ENCODE peak calls at places on chromosomes 4 and X, in eight cellular contexts. One of them, this sample, is unnamed.

GRCh38 chrX:131881194-131881593 is 141.9 kb upstream of the STK26 start:
- DNase-seq in WERI-Rb-1: no peak
- DNase-seq in mesendoderm: peak; percentile 39
- DNase-seq in effector memory CD4-positive, alpha-beta T cell: no peak
- DNase-seq in CD8-positive, alpha-beta T cell: no peak
- DNase-seq in gastrocnemius medialis: no peak
- DNase-seq in neural progenitor cell: peak; percentile 2
- DNase-seq in CD8-positive, alpha-beta memory T cell: no peak
- DNase-seq in this sample: no peak

GRCh38 chr4:7295201-7295916 is 103.0 kb downstream of the SORCS2 start:
- DNase-seq in effector memory CD4-positive, alpha-beta T cell: no peak
- DNase-seq in CD8-positive, alpha-beta memory T cell: no peak
- DNase-seq in mesendoderm: no peak
- DNase-seq in neural progenitor cell: no peak
- DNase-seq in CD8-positive, alpha-beta T cell: no peak
- DNase-seq in gastrocnemius medialis: no peak
- DNase-seq in WERI-Rb-1: no peak
- DNase-seq in this sample: no peak

GRCh38 chrX:26253526-26253925 is 37.6 kb downstream of the MAGEB5 start:
- DNase-seq in CD8-positive, alpha-beta memory T cell: no peak
- DNase-seq in CD8-positive, alpha-beta T cell: no peak
- DNase-seq in WERI-Rb-1: no peak
- DNase-seq in neural progenitor cell: no peak
- DNase-seq in mesendoderm: no peak
- DNase-seq in effector memory CD4-positive, alpha-beta T cell: no peak
- DNase-seq in gastrocnemius medialis: no peak
- DNase-seq in this sample: no peak

GRCh38 chr4:109127866-109128265 is 174.6 kb downstream of the COL25A1 start:
- DNase-seq in CD8-positive, alpha-beta T cell: no peak
- DNase-seq in neural progenitor cell: no peak
- DNase-seq in WERI-Rb-1: no peak
- DNase-seq in effector memory CD4-positive, alpha-beta T cell: no peak
- DNase-seq in mesendoderm: peak; percentile 76
- DNase-seq in gastrocnemius medialis: no peak
- DNase-seq in CD8-positive, alpha-beta memory T cell: no peak
- DNase-seq in this sample: no peak

GRCh38 chr4:1714303-1715001 is 2.3 kb upstream of the SLBP start:
- DNase-seq in neural progenitor cell: no peak
- DNase-seq in gastrocnemius medialis: no peak
- DNase-seq in CD8-positive, alpha-beta T cell: no peak
- DNase-seq in mesendoderm: peak; percentile 71
- DNase-seq in WERI-Rb-1: no peak
- DNase-seq in CD8-positive, alpha-beta memory T cell: no peak
- DNase-seq in effector memory CD4-positive, alpha-beta T cell: no peak
- DNase-seq in this sample: no peak

GRCh38 chrX:47158131-47158530 is 13.1 kb downstream of the RBM10 start:
- DNase-seq in effector memory CD4-positive, alpha-beta T cell: no peak
- DNase-seq in CD8-positive, alpha-beta memory T cell: no peak
- DNase-seq in neural progenitor cell: no peak
- DNase-seq in gastrocnemius medialis: no peak
- DNase-seq in CD8-positive, alpha-beta T cell: no peak
- DNase-seq in mesendoderm: no peak
- DNase-seq in WERI-Rb-1: no peak
- DNase-seq in this sample: no peak

GRCh38 chr4:184595430-184595829 is 53.8 kb downstream of the CASP3 start:
- DNase-seq in effector memory CD4-positive, alpha-beta T cell: no peak
- DNase-seq in gastrocnemius medialis: no peak
- DNase-seq in WERI-Rb-1: no peak
- DNase-seq in mesendoderm: no peak
- DNase-seq in neural progenitor cell: no peak
- DNase-seq in CD8-positive, alpha-beta T cell: no peak
- DNase-seq in CD8-positive, alpha-beta memory T cell: no peak
- DNase-seq in this sample: no peak

GRCh38 chr4:116016201-116016600 is 902.8 kb upstream of the NDST4 start:
- DNase-seq in CD8-positive, alpha-beta memory T cell: no peak
- DNase-seq in effector memory CD4-positive, alpha-beta T cell: no peak
- DNase-seq in gastrocnemius medialis: no peak
- DNase-seq in mesendoderm: no peak
- DNase-seq in neural progenitor cell: no peak
- DNase-seq in WERI-Rb-1: no peak
- DNase-seq in CD8-positive, alpha-beta T cell: no peak
- DNase-seq in this sample: no peak

GRCh38 chr4:109998867-109999303 is 86.2 kb downstream of the EGF start:
- DNase-seq in CD8-positive, alpha-beta T cell: peak; percentile 39
- DNase-seq in WERI-Rb-1: peak; percentile 26
- DNase-seq in effector memory CD4-positive, alpha-beta T cell: no peak
- DNase-seq in CD8-positive, alpha-beta memory T cell: no peak
- DNase-seq in mesendoderm: peak; percentile 67
- DNase-seq in gastrocnemius medialis: no peak
- DNase-seq in neural progenitor cell: peak; percentile 77
- DNase-seq in this sample: no peak

GRCh38 chr4:133598779-133599178 is 449.7 kb downstream of the PCDH10 start:
- DNase-seq in CD8-positive, alpha-beta memory T cell: no peak
- DNase-seq in effector memory CD4-positive, alpha-beta T cell: no peak
- DNase-seq in neural progenitor cell: no peak
- DNase-seq in gastrocnemius medialis: no peak
- DNase-seq in WERI-Rb-1: no peak
- DNase-seq in CD8-positive, alpha-beta T cell: no peak
- DNase-seq in mesendoderm: peak; percentile 57
- DNase-seq in this sample: no peak

GRCh38 chrX:1486749-1487361 is 34.1 kb upstream of the ASMTL start:
- DNase-seq in CD8-positive, alpha-beta memory T cell: no peak
- DNase-seq in WERI-Rb-1: no peak
- DNase-seq in CD8-positive, alpha-beta T cell: peak; percentile 3
- DNase-seq in mesendoderm: peak; percentile 42
- DNase-seq in effector memory CD4-positive, alpha-beta T cell: no peak
- DNase-seq in neural progenitor cell: no peak
- DNase-seq in gastrocnemius medialis: no peak
- DNase-seq in this sample: no peak

GRCh38 chr4:174038481-174038880 is 245.0 kb downstream of the FBXO8 start:
- DNase-seq in CD8-positive, alpha-beta T cell: no peak
- DNase-seq in CD8-positive, alpha-beta memory T cell: no peak
- DNase-seq in effector memory CD4-positive, alpha-beta T cell: no peak
- DNase-seq in mesendoderm: no peak
- DNase-seq in WERI-Rb-1: no peak
- DNase-seq in neural progenitor cell: no peak
- DNase-seq in gastrocnemius medialis: no peak
- DNase-seq in this sample: no peak

GRCh38 chr4:144738649-144739048 is 92.7 kb downstream of the HHIP start:
- DNase-seq in effector memory CD4-positive, alpha-beta T cell: no peak
- DNase-seq in mesendoderm: no peak
- DNase-seq in CD8-positive, alpha-beta T cell: no peak
- DNase-seq in WERI-Rb-1: no peak
- DNase-seq in neural progenitor cell: no peak
- DNase-seq in gastrocnemius medialis: no peak
- DNase-seq in CD8-positive, alpha-beta memory T cell: no peak
- DNase-seq in this sample: no peak

GRCh38 chr4:103934178-103934789 is 214.5 kb upstream of the TACR3 start:
- DNase-seq in WERI-Rb-1: no peak
- DNase-seq in mesendoderm: peak; percentile 47
- DNase-seq in CD8-positive, alpha-beta memory T cell: no peak
- DNase-seq in CD8-positive, alpha-beta T cell: no peak
- DNase-seq in neural progenitor cell: peak; percentile 72
- DNase-seq in effector memory CD4-positive, alpha-beta T cell: no peak
- DNase-seq in gastrocnemius medialis: no peak
- DNase-seq in this sample: peak; percentile 4

GRCh38 chr4:74471228-74471627 is 26.3 kb downstream of the AREG start:
- DNase-seq in CD8-positive, alpha-beta memory T cell: no peak
- DNase-seq in mesendoderm: no peak
- DNase-seq in neural progenitor cell: no peak
- DNase-seq in CD8-positive, alpha-beta T cell: no peak
- DNase-seq in WERI-Rb-1: no peak
- DNase-seq in gastrocnemius medialis: no peak
- DNase-seq in effector memory CD4-positive, alpha-beta T cell: no peak
- DNase-seq in this sample: no peak

GRCh38 chr4:38949416-38950051 is 81.9 kb downstream of the FAM114A1 start:
- DNase-seq in CD8-positive, alpha-beta T cell: peak; percentile 39
- DNase-seq in WERI-Rb-1: no peak
- DNase-seq in CD8-positive, alpha-beta memory T cell: peak; percentile 68
- DNase-seq in mesendoderm: peak; percentile 18
- DNase-seq in effector memory CD4-positive, alpha-beta T cell: peak; percentile 55
- DNase-seq in gastrocnemius medialis: no peak
- DNase-seq in neural progenitor cell: no peak
- DNase-seq in this sample: peak; percentile 77

GRCh38 chr4:175873707-175874106 is 61.6 kb upstream of the GPM6A start:
- DNase-seq in effector memory CD4-positive, alpha-beta T cell: no peak
- DNase-seq in CD8-positive, alpha-beta memory T cell: no peak
- DNase-seq in gastrocnemius medialis: no peak
- DNase-seq in WERI-Rb-1: no peak
- DNase-seq in neural progenitor cell: no peak
- DNase-seq in CD8-positive, alpha-beta T cell: no peak
- DNase-seq in mesendoderm: no peak
- DNase-seq in this sample: no peak

GRCh38 chr4:153084939-153085630 is 119.2 kb upstream of the TRIM2 start:
- DNase-seq in CD8-positive, alpha-beta memory T cell: peak; percentile 83
- DNase-seq in mesendoderm: peak; percentile 80
- DNase-seq in neural progenitor cell: peak; percentile 77
- DNase-seq in gastrocnemius medialis: peak; percentile 32
- DNase-seq in CD8-positive, alpha-beta T cell: peak; percentile 92
- DNase-seq in effector memory CD4-positive, alpha-beta T cell: peak; percentile 64
- DNase-seq in WERI-Rb-1: peak; percentile 90
- DNase-seq in this sample: peak; percentile 73

GRCh38 chr4:113522433-113522832 is 239.1 kb downstream of the CAMK2D start:
- DNase-seq in WERI-Rb-1: no peak
- DNase-seq in CD8-positive, alpha-beta memory T cell: no peak
- DNase-seq in gastrocnemius medialis: no peak
- DNase-seq in mesendoderm: no peak
- DNase-seq in neural progenitor cell: no peak
- DNase-seq in effector memory CD4-positive, alpha-beta T cell: no peak
- DNase-seq in CD8-positive, alpha-beta T cell: no peak
- DNase-seq in this sample: no peak

GRCh38 chr4:7324651-7325121 is 110.0 kb downstream of the PSAPL1 start:
- DNase-seq in effector memory CD4-positive, alpha-beta T cell: no peak
- DNase-seq in mesendoderm: no peak
- DNase-seq in WERI-Rb-1: peak; percentile 68
- DNase-seq in neural progenitor cell: peak; percentile 48
- DNase-seq in gastrocnemius medialis: no peak
- DNase-seq in CD8-positive, alpha-beta memory T cell: peak; percentile 65
- DNase-seq in CD8-positive, alpha-beta T cell: peak; percentile 18
- DNase-seq in this sample: no peak

GRCh38 chr4:48129307-48130014 is 4.6 kb downstream of the TXK start:
- DNase-seq in CD8-positive, alpha-beta T cell: peak; percentile 35
- DNase-seq in effector memory CD4-positive, alpha-beta T cell: no peak
- DNase-seq in mesendoderm: peak; percentile 29
- DNase-seq in WERI-Rb-1: no peak
- DNase-seq in neural progenitor cell: no peak
- DNase-seq in CD8-positive, alpha-beta memory T cell: no peak
- DNase-seq in gastrocnemius medialis: no peak
- DNase-seq in this sample: no peak

GRCh38 chr4:108116423-108117168 is 52.1 kb downstream of the LEF1 start:
- DNase-seq in CD8-positive, alpha-beta memory T cell: no peak
- DNase-seq in WERI-Rb-1: no peak
- DNase-seq in neural progenitor cell: no peak
- DNase-seq in effector memory CD4-positive, alpha-beta T cell: peak; percentile 28
- DNase-seq in gastrocnemius medialis: no peak
- DNase-seq in CD8-positive, alpha-beta T cell: no peak
- DNase-seq in mesendoderm: no peak
- DNase-seq in this sample: peak; percentile 67
- H3K27ac ChIP-seq in CD8-positive, alpha-beta memory T cell: no peak overlapping the region
- H3K27ac ChIP-seq in WERI-Rb-1: no peak overlapping the region
- H3K27ac ChIP-seq in neural progenitor cell: no peak overlapping the region
- H3K27ac ChIP-seq in effector memory CD4-positive, alpha-beta T cell: peak overlapping the region; percentile 68
- H3K27ac ChIP-seq in gastrocnemius medialis: no peak overlapping the region
- H3K27ac ChIP-seq in CD8-positive, alpha-beta T cell: peak overlapping the region; percentile 39
- H3K27ac ChIP-seq in mesendoderm: no peak overlapping the region
- H3K27ac ChIP-seq in this sample: peak overlapping the region; percentile 49

GRCh38 chrX:136395271-136395670 is 92.5 kb upstream of the BRS3 start:
- DNase-seq in WERI-Rb-1: no peak
- DNase-seq in gastrocnemius medialis: no peak
- DNase-seq in CD8-positive, alpha-beta T cell: no peak
- DNase-seq in mesendoderm: no peak
- DNase-seq in effector memory CD4-positive, alpha-beta T cell: no peak
- DNase-seq in neural progenitor cell: no peak
- DNase-seq in CD8-positive, alpha-beta memory T cell: no peak
- DNase-seq in this sample: no peak
- H3K27ac ChIP-seq in WERI-Rb-1: no peak overlapping the region
- H3K27ac ChIP-seq in gastrocnemius medialis: no peak overlapping the region
- H3K27ac ChIP-seq in CD8-positive, alpha-beta T cell: no peak overlapping the region
- H3K27ac ChIP-seq in mesendoderm: no peak overlapping the region
- H3K27ac ChIP-seq in effector memory CD4-positive, alpha-beta T cell: no peak overlapping the region
- H3K27ac ChIP-seq in neural progenitor cell: no peak overlapping the region
- H3K27ac ChIP-seq in CD8-positive, alpha-beta memory T cell: no peak overlapping the region
- H3K27ac ChIP-seq in this sample: no peak overlapping the region

DNA sequence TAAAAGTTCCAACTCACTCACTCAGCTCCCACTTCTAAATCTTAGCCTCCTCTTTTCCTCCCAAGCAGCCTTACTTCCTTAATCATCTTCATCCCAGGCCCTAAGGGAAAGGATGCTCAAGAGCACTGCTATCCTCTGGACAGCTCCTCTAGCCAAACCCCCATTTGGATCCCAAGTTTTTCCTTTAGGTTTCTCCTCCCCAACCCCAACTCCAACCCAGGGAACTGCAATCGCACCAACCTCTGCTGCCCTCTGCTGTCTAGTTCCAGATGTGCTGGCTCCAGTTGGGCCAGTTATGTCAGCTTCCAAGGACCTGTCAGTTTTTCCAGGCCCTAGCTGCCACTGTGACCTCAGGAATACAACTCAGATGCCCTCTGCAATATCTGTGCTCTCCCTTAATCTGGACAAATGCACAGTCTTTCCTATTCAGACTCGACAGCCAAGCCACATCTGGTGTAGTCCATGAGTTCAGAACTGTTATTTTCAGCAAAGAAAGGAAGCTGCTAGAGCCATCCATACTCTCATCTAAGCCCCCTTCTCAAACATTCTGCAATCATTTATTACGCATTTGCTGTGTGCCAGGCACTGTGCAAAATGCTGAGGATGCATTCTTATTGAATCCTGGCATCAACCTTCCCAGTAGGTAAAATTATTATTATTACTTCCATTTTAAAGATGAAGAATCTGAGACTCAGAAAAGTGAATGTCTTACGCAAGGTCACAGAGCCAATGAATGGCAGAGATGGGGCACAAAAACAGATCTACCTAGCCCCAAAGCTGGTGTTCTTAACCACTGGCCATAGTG is 12.3 kb upstream of the XPNPEP2 start:
- DNase-seq in mesendoderm: peak; percentile 76
- DNase-seq in gastrocnemius medialis: peak; percentile 21
- DNase-seq in effector memory CD4-positive, alpha-beta T cell: no peak
- DNase-seq in CD8-positive, alpha-beta T cell: peak; percentile 42
- DNase-seq in CD8-positive, alpha-beta memory T cell: peak; percentile 51
- DNase-seq in neural progenitor cell: peak; percentile 75
- DNase-seq in WERI-Rb-1: peak; percentile 48
- DNase-seq in this sample: no peak
- H3K27ac ChIP-seq in mesendoderm: no peak overlapping the region
- H3K27ac ChIP-seq in gastrocnemius medialis: no peak overlapping the region
- H3K27ac ChIP-seq in effector memory CD4-positive, alpha-beta T cell: no peak overlapping the region
- H3K27ac ChIP-seq in CD8-positive, alpha-beta T cell: no peak overlapping the region
- H3K27ac ChIP-seq in CD8-positive, alpha-beta memory T cell: no peak overlapping the region
- H3K27ac ChIP-seq in neural progenitor cell: no peak overlapping the region
- H3K27ac ChIP-seq in WERI-Rb-1: no peak overlapping the region
- H3K27ac ChIP-seq in this sample: no peak overlapping the region

DNA sequence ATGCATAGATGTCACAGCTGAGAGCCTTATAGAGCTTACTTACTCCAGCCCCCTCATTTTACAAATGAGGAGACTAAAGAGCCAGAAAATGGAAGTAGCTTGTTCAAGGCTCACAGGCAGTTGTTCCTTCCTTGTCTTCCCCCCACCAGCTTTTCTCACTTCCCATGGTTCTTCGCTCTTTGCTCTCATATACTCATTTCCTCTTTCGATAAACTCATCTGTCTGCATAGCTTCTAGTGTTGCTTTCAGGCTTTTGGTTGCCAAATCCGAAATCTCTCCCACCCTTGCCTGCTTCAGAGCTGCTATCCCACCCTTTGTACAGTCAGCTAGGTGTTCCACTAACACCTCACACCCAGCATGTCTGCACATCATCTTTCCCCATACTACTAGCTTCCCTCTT is 25.0 kb upstream of the GJB1 start:
- DNase-seq in neural progenitor cell: no peak
- DNase-seq in WERI-Rb-1: no peak
- DNase-seq in gastrocnemius medialis: no peak
- DNase-seq in mesendoderm: no peak
- DNase-seq in CD8-positive, alpha-beta T cell: no peak
- DNase-seq in effector memory CD4-positive, alpha-beta T cell: no peak
- DNase-seq in CD8-positive, alpha-beta memory T cell: no peak
- DNase-seq in this sample: no peak
- H3K27ac ChIP-seq in neural progenitor cell: no peak overlapping the region
- H3K27ac ChIP-seq in WERI-Rb-1: no peak overlapping the region
- H3K27ac ChIP-seq in gastrocnemius medialis: no peak overlapping the region
- H3K27ac ChIP-seq in mesendoderm: no peak overlapping the region
- H3K27ac ChIP-seq in CD8-positive, alpha-beta T cell: peak overlapping the region; percentile 48
- H3K27ac ChIP-seq in effector memory CD4-positive, alpha-beta T cell: peak overlapping the region; percentile 19
- H3K27ac ChIP-seq in CD8-positive, alpha-beta memory T cell: peak overlapping the region; percentile 20
- H3K27ac ChIP-seq in this sample: peak overlapping the region; percentile 61

This sample was measured in CD4-positive, alpha-beta memory T cell.